ENCODE peak calls at places on chromosomes 1 and 21, in five cellular contexts. One of them, this sample, is unnamed.

GRCh38 chr1:93666613-93667384 is 14.8 kb downstream of the BCAR3 start:
- DNase-seq in HepG2: no peak
- DNase-seq in IMR-90: peak; percentile 72
- DNase-seq in GM12878: no peak
- DNase-seq in K562: no peak
- DNase-seq in this sample: no peak

GRCh38 chr1:160189649-160190625 is at the start of gene CASQ1:
- DNase-seq in HepG2: no peak
- DNase-seq in K562: no peak
- DNase-seq in IMR-90: peak; percentile 31
- DNase-seq in GM12878: no peak
- DNase-seq in this sample: no peak

GRCh38 chr1:56922507-56922906 is 43.3 kb downstream of the C8B start:
- DNase-seq in IMR-90: no peak
- DNase-seq in HepG2: peak; percentile 28
- DNase-seq in K562: no peak
- DNase-seq in GM12878: no peak
- DNase-seq in this sample: no peak

GRCh38 chr1:2233468-2233867 is 5.3 kb downstream of the SKI start:
- DNase-seq in GM12878: no peak
- DNase-seq in IMR-90: no peak
- DNase-seq in K562: no peak
- DNase-seq in HepG2: no peak
- DNase-seq in this sample: no peak

GRCh38 chr1:14737561-14738094 is 139.1 kb downstream of the KAZN start:
- DNase-seq in K562: no peak
- DNase-seq in HepG2: no peak
- DNase-seq in GM12878: no peak
- DNase-seq in IMR-90: no peak
- DNase-seq in this sample: no peak

GRCh38 chr1:192402571-192402970 is 85.8 kb downstream of the RGS21 start:
- DNase-seq in IMR-90: no peak
- DNase-seq in K562: no peak
- DNase-seq in HepG2: no peak
- DNase-seq in GM12878: no peak
- DNase-seq in this sample: no peak

GRCh38 chr1:174116042-174116441 is 43.3 kb upstream of the RABGAP1L start:
- DNase-seq in K562: no peak
- DNase-seq in IMR-90: peak; percentile 16
- DNase-seq in GM12878: no peak
- DNase-seq in HepG2: peak; percentile 67
- DNase-seq in this sample: no peak

GRCh38 chr21:37915941-37916794 is at the start of gene KCNJ6:
- DNase-seq in GM12878: no peak
- DNase-seq in K562: peak; percentile 68
- DNase-seq in HepG2: no peak
- DNase-seq in IMR-90: peak; percentile 52
- DNase-seq in this sample: peak; percentile 87

GRCh38 chr1:153611356-153611755 is 1.6 kb downstream of the S100A16 start:
- DNase-seq in GM12878: no peak
- DNase-seq in IMR-90: no peak
- DNase-seq in K562: no peak
- DNase-seq in HepG2: no peak
- DNase-seq in this sample: no peak

GRCh38 chr21:14376854-14377253 is 6.1 kb downstream of the HSPA13 start:
- DNase-seq in GM12878: no peak
- DNase-seq in IMR-90: no peak
- DNase-seq in K562: no peak
- DNase-seq in HepG2: no peak
- DNase-seq in this sample: no peak

GRCh38 chr1:209648931-209649776 is 3.1 kb downstream of the LAMB3 start:
- DNase-seq in HepG2: peak; percentile 13
- DNase-seq in K562: peak; percentile 65
- DNase-seq in GM12878: no peak
- DNase-seq in IMR-90: peak; percentile 96
- DNase-seq in this sample: no peak

GRCh38 chr1:17328855-17329254 is 20.9 kb downstream of the PADI4 start:
- DNase-seq in GM12878: no peak
- DNase-seq in HepG2: no peak
- DNase-seq in K562: no peak
- DNase-seq in IMR-90: no peak
- DNase-seq in this sample: no peak

GRCh38 chr1:37932759-37933158 is 14.1 kb downstream of the INPP5B start:
- DNase-seq in GM12878: no peak
- DNase-seq in IMR-90: peak; percentile 89
- DNase-seq in K562: peak; percentile 54
- DNase-seq in HepG2: no peak
- DNase-seq in this sample: no peak

GRCh38 chr1:185453496-185454192 is 136.6 kb upstream of the IVNS1ABP start:
- DNase-seq in IMR-90: peak; percentile 92
- DNase-seq in HepG2: no peak
- DNase-seq in GM12878: no peak
- DNase-seq in K562: no peak
- DNase-seq in this sample: no peak

GRCh38 chr1:155893389-155894142 is 17.6 kb downstream of the RIT1 start:
- DNase-seq in K562: no peak
- DNase-seq in GM12878: no peak
- DNase-seq in HepG2: peak; percentile 85
- DNase-seq in IMR-90: peak; percentile 91
- DNase-seq in this sample: no peak

GRCh38 chr1:92503043-92503925 is 16.6 kb upstream of the GFI1 start:
- DNase-seq in HepG2: no peak
- DNase-seq in K562: no peak
- DNase-seq in GM12878: no peak
- DNase-seq in IMR-90: no peak
- DNase-seq in this sample: no peak

GRCh38 chr1:94304553-94304952 is 67.2 kb upstream of the ARHGAP29 start:
- DNase-seq in IMR-90: no peak
- DNase-seq in HepG2: no peak
- DNase-seq in GM12878: no peak
- DNase-seq in K562: no peak
- DNase-seq in this sample: no peak

GRCh38 chr1:13950637-13951036 is 250.6 kb downstream of the PRDM2 start:
- DNase-seq in K562: peak; percentile 53
- DNase-seq in GM12878: no peak
- DNase-seq in IMR-90: no peak
- DNase-seq in HepG2: no peak
- DNase-seq in this sample: peak; percentile 31

GRCh38 chr1:168373869-168374268 is 93.2 kb downstream of the TBX19 start:
- DNase-seq in GM12878: no peak
- DNase-seq in IMR-90: no peak
- DNase-seq in K562: peak; percentile 65
- DNase-seq in HepG2: no peak
- DNase-seq in this sample: no peak
- TF ChIP-seq MXI1 in GM12878: no peak
- TF ChIP-seq MXI1 in IMR-90: no peak
- TF ChIP-seq MXI1 in K562: no peak
- TF ChIP-seq MXI1 in HepG2: no peak
- TF ChIP-seq MXI1 in this sample: no peak

GRCh38 chr1:51484591-51484990 is 34.5 kb downstream of the EPS15 start:
- DNase-seq in HepG2: no peak
- DNase-seq in IMR-90: peak; percentile 1
- DNase-seq in GM12878: no peak
- DNase-seq in K562: no peak
- DNase-seq in this sample: no peak
- TF ChIP-seq MXI1 in HepG2: no peak
- TF ChIP-seq MXI1 in IMR-90: no peak
- TF ChIP-seq MXI1 in GM12878: no peak
- TF ChIP-seq MXI1 in K562: no peak
- TF ChIP-seq MXI1 in this sample: no peak

DNA sequence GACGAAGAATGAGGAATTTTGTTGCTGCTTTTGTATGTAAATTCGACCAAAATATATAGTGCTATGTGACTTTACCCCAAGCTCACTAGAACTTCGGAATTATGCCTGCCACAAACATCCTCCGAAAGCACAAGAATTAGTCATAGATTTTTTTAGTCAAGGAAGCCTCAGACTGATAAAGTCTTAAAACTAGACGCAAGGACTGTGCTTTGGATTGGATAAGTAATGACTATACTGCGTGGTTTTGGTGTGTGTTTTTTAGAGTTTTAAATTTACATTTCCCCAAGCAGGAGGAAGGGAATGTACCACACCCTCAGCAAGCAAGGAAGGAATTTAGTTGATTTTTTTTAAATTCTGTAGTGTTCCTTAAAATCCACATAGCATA is 10.4 kb downstream of the WLS start:
- DNase-seq in HepG2: no peak
- DNase-seq in K562: no peak
- DNase-seq in IMR-90: peak; percentile 70
- DNase-seq in GM12878: no peak
- DNase-seq in this sample: no peak
- TF ChIP-seq MXI1 in HepG2: no peak
- TF ChIP-seq MXI1 in K562: no peak
- TF ChIP-seq MXI1 in IMR-90: no peak
- TF ChIP-seq MXI1 in GM12878: no peak
- TF ChIP-seq MXI1 in this sample: no peak

DNA sequence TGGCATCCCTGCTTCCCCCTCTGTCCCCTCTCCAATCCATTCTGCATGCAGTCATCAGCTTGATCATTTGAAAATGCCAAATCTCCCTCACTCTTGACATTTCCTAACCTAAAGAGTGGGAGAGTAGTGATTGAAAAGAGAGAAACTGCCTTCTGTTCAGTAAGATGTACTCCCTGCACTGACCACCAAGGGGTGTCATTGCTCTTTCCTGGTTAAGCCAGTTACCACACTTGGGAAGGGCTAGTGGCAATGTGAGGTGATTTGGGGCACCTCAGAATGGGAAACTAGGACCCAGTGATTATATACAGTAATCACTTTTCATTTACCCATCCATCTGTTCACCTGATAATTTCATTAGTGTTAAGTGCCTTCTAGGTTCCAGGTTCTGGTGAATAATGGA is 6.9 kb upstream of the TMEM269 start:
- DNase-seq in HepG2: peak; percentile 40
- DNase-seq in K562: peak; percentile 80
- DNase-seq in GM12878: no peak
- DNase-seq in IMR-90: peak; percentile 46
- DNase-seq in this sample: peak; percentile 75
- TF ChIP-seq MXI1 in HepG2: no peak
- TF ChIP-seq MXI1 in K562: no peak
- TF ChIP-seq MXI1 in GM12878: no peak
- TF ChIP-seq MXI1 in IMR-90: no peak
- TF ChIP-seq MXI1 in this sample: no peak

GRCh38 chr1:165696625-165697100 is 1.7 kb downstream of the ALDH9A1 start:
- DNase-seq in HepG2: no peak
- DNase-seq in K562: no peak
- DNase-seq in GM12878: no peak
- DNase-seq in IMR-90: peak; percentile 89
- DNase-seq in this sample: no peak
- TF ChIP-seq MXI1 in HepG2: no peak
- TF ChIP-seq MXI1 in K562: no peak
- TF ChIP-seq MXI1 in GM12878: no peak
- TF ChIP-seq MXI1 in IMR-90: no peak
- TF ChIP-seq MXI1 in this sample: no peak

DNA sequence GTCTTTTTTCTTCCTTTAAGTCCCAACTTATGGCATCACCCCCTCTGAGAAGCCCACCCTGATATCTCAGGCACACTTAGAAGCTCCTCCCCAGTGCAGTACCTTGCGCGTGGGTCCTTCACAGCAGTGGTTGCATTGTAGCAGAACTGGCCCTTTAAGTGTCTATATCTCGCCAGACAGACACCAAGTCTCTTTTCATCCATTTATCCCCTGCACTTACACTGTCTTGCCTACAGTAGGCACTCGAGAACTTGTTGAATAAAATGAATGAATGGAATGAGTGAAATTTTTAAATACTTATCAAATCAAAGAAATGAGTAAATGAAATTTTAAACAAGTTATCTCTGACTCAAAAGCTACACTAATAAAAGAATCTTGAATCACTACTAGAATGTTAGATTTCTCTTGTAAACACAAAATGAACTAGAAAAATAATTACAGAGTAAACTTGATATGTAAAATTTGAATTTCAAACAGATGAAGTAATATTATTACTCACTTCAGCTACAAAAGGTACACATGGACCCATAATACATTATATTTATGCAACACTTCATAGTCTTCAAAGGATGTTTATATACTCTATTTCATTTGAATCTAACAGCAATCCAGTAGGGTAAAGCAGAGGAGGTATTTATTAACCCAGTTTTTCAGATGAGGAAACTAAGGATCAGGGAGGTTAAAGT is 54.7 kb upstream of the MAN1A2 start:
- DNase-seq in K562: peak; percentile 51
- DNase-seq in HepG2: peak; percentile 43
- DNase-seq in IMR-90: peak; percentile 83
- DNase-seq in GM12878: no peak
- DNase-seq in this sample: no peak
- TF ChIP-seq MXI1 in K562: no peak
- TF ChIP-seq MXI1 in HepG2: no peak
- TF ChIP-seq MXI1 in IMR-90: no peak
- TF ChIP-seq MXI1 in GM12878: no peak
- TF ChIP-seq MXI1 in this sample: no peak

GRCh38 chr1:116881879-116882520 is 27.7 kb upstream of the PTGFRN start:
- DNase-seq in GM12878: no peak
- DNase-seq in HepG2: peak; percentile 8
- DNase-seq in IMR-90: peak; percentile 65
- DNase-seq in K562: peak; percentile 79
- DNase-seq in this sample: no peak
- TF ChIP-seq MXI1 in GM12878: no peak
- TF ChIP-seq MXI1 in HepG2: no peak
- TF ChIP-seq MXI1 in IMR-90: no peak
- TF ChIP-seq MXI1 in K562: no peak
- TF ChIP-seq MXI1 in this sample: no peak

DNA sequence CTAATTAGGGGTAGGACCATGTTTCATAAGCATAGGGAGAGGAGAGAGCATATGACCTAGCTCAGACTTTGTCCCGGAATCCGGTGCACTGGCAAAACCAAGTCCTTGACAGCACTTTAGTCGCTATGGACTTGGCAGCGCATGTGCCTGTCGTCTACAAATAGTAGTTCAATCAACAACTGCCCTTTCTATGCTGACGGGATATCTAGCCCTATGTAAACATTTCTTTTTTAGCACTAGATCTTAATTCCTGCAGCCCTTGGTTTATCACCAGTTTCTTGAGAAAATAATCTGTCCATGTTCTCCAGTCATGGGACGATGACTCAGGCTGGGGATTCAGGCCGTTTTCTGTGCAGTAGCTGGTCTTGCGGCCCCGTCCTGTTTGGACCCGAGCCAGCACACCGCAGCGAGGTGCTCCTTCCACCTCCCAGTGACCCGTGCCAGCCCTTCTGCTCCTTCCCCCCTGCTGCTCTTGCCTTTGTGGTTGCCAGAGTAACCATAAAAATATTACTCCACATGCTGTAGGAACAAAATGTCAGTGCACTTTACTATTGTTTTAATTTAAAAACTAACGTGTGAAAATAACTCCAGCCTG is 8.6 kb upstream of the MT1HL1 start:
- DNase-seq in GM12878: no peak
- DNase-seq in IMR-90: no peak
- DNase-seq in HepG2: peak; percentile 4
- DNase-seq in K562: peak; percentile 67
- DNase-seq in this sample: peak; percentile 28
- TF ChIP-seq MXI1 in GM12878: no peak
- TF ChIP-seq MXI1 in IMR-90: no peak
- TF ChIP-seq MXI1 in HepG2: no peak
- TF ChIP-seq MXI1 in K562: no peak
- TF ChIP-seq MXI1 in this sample: no peak

This sample was measured in SK-N-SH.